ENCODE peak calls at places on chromosomes 5 and 9, in six cellular contexts. S is bronchial epithelial cell, Y is heart right ventricle, E is NCI-H774, Q is posterior cingulate gyrus, G is fibroblast of lung. T is an unnamed sample.

GRCh38 chr5:147234825-147235635 is at the start of gene STK32A:
- DNase-seq in S (peak), Y (peak), E (peak), Q (peak), G (peak), T (peak)

GRCh38 chr5:142364251-142365145 is 39.7 kb upstream of the SPRY4 start:
- DNase-seq in S (peak), Y (peak), E (peak), Q (no peak), G (no peak), T (peak)

GRCh38 chr5:125870271-125870670 is 552.9 kb upstream of the GRAMD2B start:
- DNase-seq in S (no peak), Y (no peak), E (no peak), Q (no peak), G (peak), T (no peak)

GRCh38 chr9:70105142-70105541 is 61.5 kb downstream of the MAMDC2 start:
- DNase-seq in S (no peak), Y (no peak), E (no peak), Q (no peak), G (no peak), T (no peak)

GRCh38 chr5:17966636-17967402 is 332.6 kb downstream of the TAF11L14 start:
- DNase-seq in S (peak), Y (no peak), E (no peak), Q (no peak), G (no peak), T (no peak)

GRCh38 chr5:58263291-58263690 is 196.6 kb downstream of the PLK2 start:
- DNase-seq in S (no peak), Y (no peak), E (no peak), Q (no peak), G (no peak), T (no peak)

GRCh38 chr9:113514061-113514460 is 50.5 kb downstream of the RGS3 start:
- DNase-seq in S (no peak), Y (no peak), E (no peak), Q (no peak), G (no peak), T (no peak)

GRCh38 chr9:134642385-134643181 is 980 bp downstream of the COL5A1 start:
- DNase-seq in S (peak), Y (peak), E (no peak), Q (no peak), G (peak), T (no peak)

GRCh38 chr5:119274024-119274766 is 81.6 kb upstream of the TNFAIP8 start:
- DNase-seq in S (peak), Y (no peak), E (no peak), Q (no peak), G (no peak), T (no peak)

GRCh38 chr9:98678244-98678842 is 30.4 kb downstream of the GABBR2 start:
- DNase-seq in S (peak), Y (no peak), E (no peak), Q (no peak), G (peak), T (no peak)

T was measured in DMS153.